ENCODE peak calls at places on chromosome X, in nine cellular contexts. One of them, this sample, is unnamed.

GRCh38 chrX:17323397-17323796 is 51.6 kb upstream of the NHS start:
- DNase-seq in CD4-positive, alpha-beta T cell: no peak
- DNase-seq in osteocyte: no peak
- DNase-seq in fibroblast of pulmonary artery: no peak
- DNase-seq in CD8-positive, alpha-beta T cell: no peak
- DNase-seq in astrocyte of the spinal cord: no peak
- DNase-seq in HCT116: no peak
- DNase-seq in IMR-90: no peak
- DNase-seq in mesothelial cell of epicardium: no peak
- DNase-seq in this sample: no peak

GRCh38 chrX:29257516-29257915 is 670.3 kb downstream of the IL1RAPL1 start:
- DNase-seq in CD4-positive, alpha-beta T cell: no peak
- DNase-seq in osteocyte: no peak
- DNase-seq in fibroblast of pulmonary artery: peak; percentile 65
- DNase-seq in CD8-positive, alpha-beta T cell: no peak
- DNase-seq in astrocyte of the spinal cord: peak; percentile 30
- DNase-seq in HCT116: no peak
- DNase-seq in IMR-90: peak; percentile 60
- DNase-seq in mesothelial cell of epicardium: no peak
- DNase-seq in this sample: no peak

GRCh38 chrX:71622347-71623104 is 4.2 kb upstream of the CXCR3 start:
- DNase-seq in CD4-positive, alpha-beta T cell: peak; percentile 45
- DNase-seq in osteocyte: no peak
- DNase-seq in fibroblast of pulmonary artery: peak; percentile 77
- DNase-seq in CD8-positive, alpha-beta T cell: peak; percentile 80
- DNase-seq in astrocyte of the spinal cord: peak; percentile 38
- DNase-seq in HCT116: peak; percentile 19
- DNase-seq in IMR-90: peak; percentile 57
- DNase-seq in mesothelial cell of epicardium: no peak
- DNase-seq in this sample: peak; percentile 27

GRCh38 chrX:11750051-11750450 is 8.0 kb upstream of the MSL3 start:
- DNase-seq in CD4-positive, alpha-beta T cell: no peak
- DNase-seq in osteocyte: no peak
- DNase-seq in fibroblast of pulmonary artery: peak; percentile 21
- DNase-seq in CD8-positive, alpha-beta T cell: no peak
- DNase-seq in astrocyte of the spinal cord: no peak
- DNase-seq in HCT116: no peak
- DNase-seq in IMR-90: no peak
- DNase-seq in mesothelial cell of epicardium: no peak
- DNase-seq in this sample: no peak

GRCh38 chrX:103554687-103555417 is 30.5 kb upstream of the TCEAL4 start:
- DNase-seq in CD4-positive, alpha-beta T cell: peak; percentile 43
- DNase-seq in osteocyte: no peak
- DNase-seq in fibroblast of pulmonary artery: no peak
- DNase-seq in CD8-positive, alpha-beta T cell: peak; percentile 73
- DNase-seq in astrocyte of the spinal cord: peak; percentile 68
- DNase-seq in HCT116: no peak
- DNase-seq in IMR-90: peak; percentile 24
- DNase-seq in mesothelial cell of epicardium: no peak
- DNase-seq in this sample: no peak

GRCh38 chrX:50483283-50483682 is 12.7 kb upstream of the DGKK start:
- DNase-seq in CD4-positive, alpha-beta T cell: no peak
- DNase-seq in osteocyte: no peak
- DNase-seq in fibroblast of pulmonary artery: no peak
- DNase-seq in CD8-positive, alpha-beta T cell: no peak
- DNase-seq in astrocyte of the spinal cord: no peak
- DNase-seq in HCT116: no peak
- DNase-seq in IMR-90: no peak
- DNase-seq in mesothelial cell of epicardium: no peak
- DNase-seq in this sample: no peak

GRCh38 chrX:74225111-74225510 is 78.9 kb upstream of the ZCCHC13 start:
- DNase-seq in CD4-positive, alpha-beta T cell: no peak
- DNase-seq in osteocyte: no peak
- DNase-seq in fibroblast of pulmonary artery: no peak
- DNase-seq in CD8-positive, alpha-beta T cell: no peak
- DNase-seq in astrocyte of the spinal cord: no peak
- DNase-seq in HCT116: no peak
- DNase-seq in IMR-90: no peak
- DNase-seq in mesothelial cell of epicardium: no peak
- DNase-seq in this sample: no peak

GRCh38 chrX:129525162-129525561 is 1.9 kb upstream of the SMARCA1 start:
- DNase-seq in CD4-positive, alpha-beta T cell: no peak
- DNase-seq in osteocyte: no peak
- DNase-seq in fibroblast of pulmonary artery: no peak
- DNase-seq in CD8-positive, alpha-beta T cell: no peak
- DNase-seq in astrocyte of the spinal cord: no peak
- DNase-seq in HCT116: no peak
- DNase-seq in IMR-90: no peak
- DNase-seq in mesothelial cell of epicardium: no peak
- DNase-seq in this sample: no peak

GRCh38 chrX:96685205-96686099 is 810 bp downstream of the DIAPH2 start:
- DNase-seq in CD4-positive, alpha-beta T cell: peak; percentile 6
- DNase-seq in osteocyte: no peak
- DNase-seq in fibroblast of pulmonary artery: peak; percentile 65
- DNase-seq in CD8-positive, alpha-beta T cell: peak; percentile 35
- DNase-seq in astrocyte of the spinal cord: peak; percentile 45
- DNase-seq in HCT116: no peak
- DNase-seq in IMR-90: peak; percentile 55
- DNase-seq in mesothelial cell of epicardium: no peak
- DNase-seq in this sample: no peak

GRCh38 chrX:111511477-111511876 is at the start of gene SERTM2:
- DNase-seq in CD4-positive, alpha-beta T cell: no peak
- DNase-seq in osteocyte: no peak
- DNase-seq in fibroblast of pulmonary artery: peak; percentile 28
- DNase-seq in CD8-positive, alpha-beta T cell: no peak
- DNase-seq in astrocyte of the spinal cord: peak; percentile 46
- DNase-seq in HCT116: no peak
- DNase-seq in IMR-90: peak; percentile 4
- DNase-seq in mesothelial cell of epicardium: no peak
- DNase-seq in this sample: no peak

GRCh38 chrX:2928127-2928582 is 984 bp downstream of the ARSD start:
- DNase-seq in CD4-positive, alpha-beta T cell: no peak
- DNase-seq in osteocyte: peak; percentile 85
- DNase-seq in fibroblast of pulmonary artery: no peak
- DNase-seq in CD8-positive, alpha-beta T cell: no peak
- DNase-seq in astrocyte of the spinal cord: no peak
- DNase-seq in HCT116: no peak
- DNase-seq in IMR-90: peak; percentile 47
- DNase-seq in mesothelial cell of epicardium: peak; percentile 53
- DNase-seq in this sample: peak; percentile 25

GRCh38 chrX:127030011-127030738 is 210.6 kb downstream of the PRR32 start:
- DNase-seq in CD4-positive, alpha-beta T cell: no peak
- DNase-seq in osteocyte: no peak
- DNase-seq in fibroblast of pulmonary artery: no peak
- DNase-seq in CD8-positive, alpha-beta T cell: no peak
- DNase-seq in astrocyte of the spinal cord: no peak
- DNase-seq in HCT116: no peak
- DNase-seq in IMR-90: no peak
- DNase-seq in mesothelial cell of epicardium: no peak
- DNase-seq in this sample: no peak

GRCh38 chrX:118975831-118976598 is 1.6 kb downstream of the LONRF3 start:
- DNase-seq in CD4-positive, alpha-beta T cell: peak; percentile 67
- DNase-seq in osteocyte: no peak
- DNase-seq in fibroblast of pulmonary artery: peak; percentile 48
- DNase-seq in CD8-positive, alpha-beta T cell: peak; percentile 67
- DNase-seq in astrocyte of the spinal cord: no peak
- DNase-seq in HCT116: no peak
- DNase-seq in IMR-90: peak; percentile 3
- DNase-seq in mesothelial cell of epicardium: no peak
- DNase-seq in this sample: no peak

GRCh38 chrX:13732246-13733067 is 2.0 kb downstream of the TRAPPC2 start:
- DNase-seq in CD4-positive, alpha-beta T cell: no peak
- DNase-seq in osteocyte: no peak
- DNase-seq in fibroblast of pulmonary artery: no peak
- DNase-seq in CD8-positive, alpha-beta T cell: no peak
- DNase-seq in astrocyte of the spinal cord: no peak
- DNase-seq in HCT116: no peak
- DNase-seq in IMR-90: no peak
- DNase-seq in mesothelial cell of epicardium: no peak
- DNase-seq in this sample: no peak

GRCh38 chrX:150655713-150656266 is 37.4 kb upstream of the MTMR1 start:
- DNase-seq in CD4-positive, alpha-beta T cell: no peak
- DNase-seq in osteocyte: no peak
- DNase-seq in fibroblast of pulmonary artery: no peak
- DNase-seq in CD8-positive, alpha-beta T cell: no peak
- DNase-seq in astrocyte of the spinal cord: no peak
- DNase-seq in HCT116: no peak
- DNase-seq in IMR-90: no peak
- DNase-seq in mesothelial cell of epicardium: no peak
- DNase-seq in this sample: no peak

GRCh38 chrX:104309169-104309568 is 54.4 kb upstream of the ESX1 start:
- DNase-seq in CD4-positive, alpha-beta T cell: no peak
- DNase-seq in osteocyte: no peak
- DNase-seq in fibroblast of pulmonary artery: no peak
- DNase-seq in CD8-positive, alpha-beta T cell: no peak
- DNase-seq in astrocyte of the spinal cord: no peak
- DNase-seq in HCT116: no peak
- DNase-seq in IMR-90: no peak
- DNase-seq in mesothelial cell of epicardium: no peak
- DNase-seq in this sample: no peak

GRCh38 chrX:19195243-19195610 is 73.0 kb upstream of the ADGRG2 start:
- DNase-seq in CD4-positive, alpha-beta T cell: no peak
- DNase-seq in osteocyte: no peak
- DNase-seq in fibroblast of pulmonary artery: no peak
- DNase-seq in CD8-positive, alpha-beta T cell: no peak
- DNase-seq in astrocyte of the spinal cord: no peak
- DNase-seq in HCT116: no peak
- DNase-seq in IMR-90: no peak
- DNase-seq in mesothelial cell of epicardium: no peak
- DNase-seq in this sample: no peak

GRCh38 chrX:19190902-19191301 is 68.6 kb upstream of the ADGRG2 start:
- DNase-seq in CD4-positive, alpha-beta T cell: no peak
- DNase-seq in osteocyte: no peak
- DNase-seq in fibroblast of pulmonary artery: no peak
- DNase-seq in CD8-positive, alpha-beta T cell: no peak
- DNase-seq in astrocyte of the spinal cord: no peak
- DNase-seq in HCT116: no peak
- DNase-seq in IMR-90: no peak
- DNase-seq in mesothelial cell of epicardium: no peak
- DNase-seq in this sample: no peak

GRCh38 chrX:19198448-19198847 is 76.2 kb upstream of the ADGRG2 start:
- DNase-seq in CD4-positive, alpha-beta T cell: no peak
- DNase-seq in osteocyte: no peak
- DNase-seq in fibroblast of pulmonary artery: no peak
- DNase-seq in CD8-positive, alpha-beta T cell: no peak
- DNase-seq in astrocyte of the spinal cord: no peak
- DNase-seq in HCT116: no peak
- DNase-seq in IMR-90: no peak
- DNase-seq in mesothelial cell of epicardium: no peak
- DNase-seq in this sample: no peak

GRCh38 chrX:19193584-19193983 is 71.3 kb upstream of the ADGRG2 start:
- DNase-seq in CD4-positive, alpha-beta T cell: no peak
- DNase-seq in osteocyte: no peak
- DNase-seq in fibroblast of pulmonary artery: no peak
- DNase-seq in CD8-positive, alpha-beta T cell: no peak
- DNase-seq in astrocyte of the spinal cord: no peak
- DNase-seq in HCT116: no peak
- DNase-seq in IMR-90: no peak
- DNase-seq in mesothelial cell of epicardium: no peak
- DNase-seq in this sample: no peak

GRCh38 chrX:19194285-19195242 is 72.3 kb upstream of the ADGRG2 start:
- DNase-seq in CD4-positive, alpha-beta T cell: no peak
- DNase-seq in osteocyte: no peak
- DNase-seq in fibroblast of pulmonary artery: no peak
- DNase-seq in CD8-positive, alpha-beta T cell: no peak
- DNase-seq in astrocyte of the spinal cord: no peak
- DNase-seq in HCT116: no peak
- DNase-seq in IMR-90: no peak
- DNase-seq in mesothelial cell of epicardium: no peak
- DNase-seq in this sample: no peak
- TF ChIP-seq CTCF in CD4-positive, alpha-beta T cell: no peak
- TF ChIP-seq CTCF in osteocyte: no peak
- TF ChIP-seq CTCF in fibroblast of pulmonary artery: no peak
- TF ChIP-seq CTCF in CD8-positive, alpha-beta T cell: no peak
- TF ChIP-seq CTCF in astrocyte of the spinal cord: no peak
- TF ChIP-seq CTCF in HCT116: peak; percentile 15
- TF ChIP-seq CTCF in IMR-90: no peak
- TF ChIP-seq CTCF in mesothelial cell of epicardium: no peak
- TF ChIP-seq CTCF in this sample: no peak

DNA sequence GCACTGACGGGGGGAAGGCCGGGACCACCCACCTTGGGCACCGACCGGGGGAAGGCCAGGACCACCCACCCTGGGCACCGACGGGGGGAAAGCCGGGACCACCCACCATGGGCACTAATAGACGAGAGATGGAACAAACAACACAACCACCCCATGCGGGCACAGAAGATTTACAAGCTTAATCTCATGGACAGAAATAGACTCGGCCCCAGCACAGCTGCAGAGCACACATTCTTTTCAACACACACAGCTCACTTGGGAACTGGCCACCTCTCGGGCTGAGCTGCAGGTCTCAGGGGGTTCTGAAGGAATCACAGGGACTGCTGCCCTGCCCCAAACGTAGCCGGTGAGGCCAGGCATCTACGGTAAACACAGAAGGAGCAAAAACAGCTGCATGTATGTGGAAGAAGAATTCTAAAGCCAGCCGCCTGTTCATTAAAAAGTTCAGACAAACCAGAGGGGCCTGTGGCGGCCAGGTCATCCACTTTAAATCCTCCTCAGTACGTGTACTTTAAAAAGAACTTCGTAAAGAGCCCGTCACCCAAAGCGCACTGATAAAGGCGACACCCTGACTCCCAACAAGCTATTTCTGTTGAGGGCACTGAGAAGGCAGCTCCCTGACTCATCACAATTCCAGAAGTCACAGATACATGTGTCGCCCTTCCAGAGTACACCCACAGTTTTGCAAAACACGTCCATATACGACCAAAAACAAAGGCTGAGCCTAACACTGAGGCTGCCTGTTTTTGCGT is 17.7 kb downstream of the PPP2R3B start:
- DNase-seq in CD4-positive, alpha-beta T cell: no peak
- DNase-seq in osteocyte: no peak
- DNase-seq in fibroblast of pulmonary artery: no peak
- DNase-seq in CD8-positive, alpha-beta T cell: no peak
- DNase-seq in astrocyte of the spinal cord: peak; percentile 18
- DNase-seq in HCT116: no peak
- DNase-seq in IMR-90: peak; percentile 52
- DNase-seq in mesothelial cell of epicardium: no peak
- DNase-seq in this sample: no peak
- TF ChIP-seq CTCF in CD4-positive, alpha-beta T cell: no peak
- TF ChIP-seq CTCF in osteocyte: no peak
- TF ChIP-seq CTCF in fibroblast of pulmonary artery: no peak
- TF ChIP-seq CTCF in CD8-positive, alpha-beta T cell: no peak
- TF ChIP-seq CTCF in astrocyte of the spinal cord: no peak
- TF ChIP-seq CTCF in HCT116: no peak
- TF ChIP-seq CTCF in IMR-90: no peak
- TF ChIP-seq CTCF in mesothelial cell of epicardium: no peak
- TF ChIP-seq CTCF in this sample: no peak

GRCh38 chrX:23079347-23079746 is 79.6 kb downstream of the DDX53 start:
- DNase-seq in CD4-positive, alpha-beta T cell: no peak
- DNase-seq in osteocyte: no peak
- DNase-seq in fibroblast of pulmonary artery: no peak
- DNase-seq in CD8-positive, alpha-beta T cell: no peak
- DNase-seq in astrocyte of the spinal cord: no peak
- DNase-seq in HCT116: no peak
- DNase-seq in IMR-90: no peak
- DNase-seq in mesothelial cell of epicardium: no peak
- DNase-seq in this sample: no peak
- TF ChIP-seq CTCF in CD4-positive, alpha-beta T cell: no peak
- TF ChIP-seq CTCF in osteocyte: no peak
- TF ChIP-seq CTCF in fibroblast of pulmonary artery: no peak
- TF ChIP-seq CTCF in CD8-positive, alpha-beta T cell: no peak
- TF ChIP-seq CTCF in astrocyte of the spinal cord: no peak
- TF ChIP-seq CTCF in HCT116: no peak
- TF ChIP-seq CTCF in IMR-90: no peak
- TF ChIP-seq CTCF in mesothelial cell of epicardium: peak; percentile 54
- TF ChIP-seq CTCF in this sample: no peak

GRCh38 chrX:47200385-47201150 is 6.9 kb downstream of the UBA1 start:
- DNase-seq in CD4-positive, alpha-beta T cell: no peak
- DNase-seq in osteocyte: no peak
- DNase-seq in fibroblast of pulmonary artery: peak; percentile 50
- DNase-seq in CD8-positive, alpha-beta T cell: no peak
- DNase-seq in astrocyte of the spinal cord: peak; percentile 51
- DNase-seq in HCT116: no peak
- DNase-seq in IMR-90: peak; percentile 65
- DNase-seq in mesothelial cell of epicardium: no peak
- DNase-seq in this sample: peak; percentile 73
- TF ChIP-seq CTCF in CD4-positive, alpha-beta T cell: no peak
- TF ChIP-seq CTCF in osteocyte: no peak
- TF ChIP-seq CTCF in fibroblast of pulmonary artery: peak; percentile 14
- TF ChIP-seq CTCF in CD8-positive, alpha-beta T cell: no peak
- TF ChIP-seq CTCF in astrocyte of the spinal cord: no peak
- TF ChIP-seq CTCF in HCT116: no peak
- TF ChIP-seq CTCF in IMR-90: peak; percentile 25
- TF ChIP-seq CTCF in mesothelial cell of epicardium: no peak
- TF ChIP-seq CTCF in this sample: peak; percentile 50

This sample was measured in AG09319.